ENCODE peak calls at places on chromosome 9, in five cellular contexts. R is DMS153; N is activated effector memory CD4-positive, alpha-beta T cell treated with anti-CD3 and anti-CD28 coated beads, Interleukin-2, amount 50 U/mL, for 16 hours; G is dorsolateral prefrontal cortex; F is activated gamma-delta T cell treated with anti-CD3 and anti-CD28 coated beads, Interleukin-2, amount 50 U/mL, for 16 hours. X is an unnamed sample.
A peak's percentile ranks its signal among the peaks of the same experiment; 100 is the strongest.

GRCh38 chr9:135803441-135803840 is 101.5 kb downstream of the KCNT1 start:
- DNase-seq in R (no peak), N (no peak), G (no peak), F (no peak), X (no peak)

GRCh38 chr9:35828716-35829083 is at the start of gene FAM221B:
- DNase-seq in R (no peak), N (peak; percentile 77), G (no peak), F (no peak), X (no peak)

GRCh38 chr9:3181049-3181953 is 337.4 kb upstream of the PUM3 start:
- DNase-seq in R (peak; percentile 84), N (no peak), G (peak; percentile 22), F (no peak), X (no peak)

GRCh38 chr9:124222918-124223720 is 34.6 kb upstream of the NEK6 start:
- DNase-seq in R (peak; percentile 83), N (peak; percentile 48), G (peak; percentile 71), F (no peak), X (peak; percentile 48)

GRCh38 chr9:136543830-136544548 is 1.9 kb downstream of the NOTCH1 start:
- DNase-seq in R (no peak), N (no peak), G (peak; percentile 93), F (no peak), X (no peak)

GRCh38 chr9:137078701-137079400 is 1.5 kb downstream of the UAP1L1 start:
- DNase-seq in R (no peak), N (no peak), G (no peak), F (no peak), X (no peak)

GRCh38 chr9:96348261-96348660 is 35.2 kb downstream of the SLC35D2 start:
- DNase-seq in R (no peak), N (no peak), G (no peak), F (no peak), X (no peak)

GRCh38 chr9:33159760-33160127 is 7.4 kb downstream of the B4GALT1 start:
- DNase-seq in R (no peak), N (peak; percentile 84), G (peak; percentile 33), F (no peak), X (no peak)

GRCh38 chr9:137774775-137775386 is 102.7 kb upstream of the CACNA1B start:
- DNase-seq in R (no peak), N (peak; percentile 50), G (no peak), F (no peak), X (no peak)

GRCh38 chr9:119961774-119962408 is 592.7 kb upstream of the BRINP1 start:
- DNase-seq in R (no peak), N (no peak), G (no peak), F (no peak), X (no peak)

GRCh38 chr9:127611796-127612790 is at the start of gene STXBP1:
- DNase-seq in R (peak; percentile 77), N (peak; percentile 95), G (peak; percentile 85), F (peak; percentile 78), X (peak; percentile 99)

GRCh38 chr9:111759762-111760639 is 34.7 kb downstream of the SHOC1 start:
- DNase-seq in R (peak; percentile 73), N (no peak), G (peak; percentile 41), F (peak; percentile 29), X (peak; percentile 29)

GRCh38 chr9:21591221-21592062 is 109.3 kb upstream of the IFNE start:
- DNase-seq in R (no peak), N (peak; percentile 74), G (peak; percentile 39), F (peak; percentile 22), X (no peak)

GRCh38 chr9:129386812-129387177 is 208.7 kb upstream of the IER5L start:
- DNase-seq in R (no peak), N (peak; percentile 48), G (no peak), F (no peak), X (no peak)

GRCh38 chr9:71037521-71037920 is 83.9 kb downstream of the TRPM3 start:
- DNase-seq in R (no peak), N (no peak), G (no peak), F (no peak), X (no peak)

GRCh38 chr9:6197330-6197729 is 18.3 kb upstream of the IL33 start:
- DNase-seq in R (no peak), N (no peak), G (no peak), F (no peak), X (no peak)

GRCh38 chr9:126347911-126348760 is 21.5 kb downstream of the MVB12B start:
- DNase-seq in R (peak; percentile 77), N (no peak), G (no peak), F (no peak), X (no peak)

GRCh38 chr9:137582286-137582860 is 3.6 kb upstream of the DPH7 start:
- DNase-seq in R (no peak), N (no peak), G (no peak), F (no peak), X (no peak)

GRCh38 chr9:112764837-112765236 is 14.3 kb downstream of the SNX30 start:
- DNase-seq in R (no peak), N (peak; percentile 21), G (no peak), F (no peak), X (no peak)

GRCh38 chr9:131289301-131290038 is at the start of gene PLPP7:
- DNase-seq in R (peak; percentile 26), N (no peak), G (peak; percentile 94), F (no peak), X (peak; percentile 84)

GRCh38 chr9:127403507-127404192 is 6.7 kb downstream of the SLC2A8 start:
- DNase-seq in R (no peak), N (no peak), G (no peak), F (no peak), X (no peak)

GRCh38 chr9:90053027-90053426 is 448.2 kb downstream of the GADD45G start:
- DNase-seq in R (no peak), N (no peak), G (no peak), F (no peak), X (no peak)

GRCh38 chr9:6757988-6758417 is 230 bp downstream of the KDM4C start:
- DNase-seq in R (no peak), N (no peak), G (no peak), F (no peak), X (no peak)

GRCh38 chr9:92333288-92333634 is 7.5 kb downstream of the CENPP start:
- DNase-seq in R (no peak), N (no peak), G (no peak), F (no peak), X (no peak)

GRCh38 chr9:30915451-30915850 is 1469.0 kb upstream of the ACO1 start:
- DNase-seq in R (no peak), N (no peak), G (no peak), F (no peak), X (no peak)

GRCh38 chr9:97781902-97782301 is 71.1 kb upstream of the FOXE1 start:
- DNase-seq in R (no peak), N (no peak), G (no peak), F (no peak), X (no peak)

GRCh38 chr9:131839281-131840084 is 99.6 kb upstream of the RAPGEF1 start:
- DNase-seq in R (no peak), N (peak; percentile 81), G (peak; percentile 28), F (peak; percentile 48), X (no peak)

GRCh38 chr9:121299125-121299466 is 31.1 kb downstream of the GSN start:
- DNase-seq in R (no peak), N (no peak), G (no peak), F (no peak), X (no peak)

GRCh38 chr9:82777366-82777765 is 285.6 kb downstream of the RASEF start:
- DNase-seq in R (no peak), N (no peak), G (no peak), F (no peak), X (no peak)

GRCh38 chr9:94948567-94949235 is 222.2 kb downstream of the AOPEP start:
- DNase-seq in R (no peak), N (no peak), G (peak; percentile 76), F (no peak), X (no peak)

X was measured in frontal cortex.